ENCODE peak calls at places on chromosomes 16 and 17, in eight cellular contexts. B is right cardiac atrium; D is heart left ventricle; Z is CD4-positive, alpha-beta memory T cell; J is CD8-positive, alpha-beta T cell; E is cardiac muscle cell; N is CD8-positive, alpha-beta memory T cell; W is Panc1. U is an unnamed sample. For H3K9me3, the result is how much of the 10 kb centered on the place peaks cover.

GRCh38 chr17:32943647-32944191 is 15.8 kb downstream of the TMEM98 start:
- DNase-seq in Z (no peak), B (peak), E (peak), N (no peak), D (no peak), J (no peak), W (no peak), U (peak)

GRCh38 chr16:75099738-75100615 is 16.6 kb downstream of the LDHD start:
- DNase-seq in B (no peak), D (peak), E (no peak), Z (peak), N (no peak), W (no peak), J (no peak), U (no peak)

GRCh38 chr16:5216681-5217080 is 119.1 kb upstream of the EEF2KMT start:
- DNase-seq in E (no peak), Z (no peak), D (no peak), J (no peak), W (no peak), N (no peak), B (no peak), U (no peak)

GRCh38 chr16:14369734-14370598 is 260.1 kb downstream of the PARN start:
- DNase-seq in D (no peak), B (peak), J (no peak), N (no peak), W (no peak), Z (no peak), E (no peak), U (no peak)

GRCh38 chr17:37182786-37183185 is 193.0 kb upstream of the C17orf78 start:
- DNase-seq in N (no peak), E (no peak), W (no peak), Z (no peak), B (no peak), J (no peak), D (no peak), U (no peak)

GRCh38 chr16:52756812-52757517 is 210.0 kb upstream of the TOX3 start:
- DNase-seq in Z (no peak), W (no peak), E (no peak), D (no peak), B (no peak), J (no peak), N (no peak), U (no peak)

GRCh38 chr17:6509295-6509771 is 47.0 kb downstream of the PITPNM3 start:
- DNase-seq in E (no peak), Z (no peak), J (no peak), B (no peak), D (no peak), N (no peak), W (no peak), U (no peak)

GRCh38 chr17:7838291-7839075 is 4.5 kb downstream of the KDM6B start:
- DNase-seq in J (no peak), B (peak), N (no peak), Z (no peak), E (peak), W (no peak), D (no peak), U (peak)

GRCh38 chr16:6964679-6965078 is 368.0 kb upstream of the RBFOX1 start:
- DNase-seq in N (no peak), J (no peak), W (no peak), E (no peak), B (no peak), Z (no peak), D (no peak), U (no peak)

GRCh38 chr17:17114592-17115225 is 72.5 kb downstream of the MPRIP start:
- DNase-seq in E (no peak), B (peak), Z (no peak), D (peak), W (no peak), J (no peak), N (peak), U (no peak)

GRCh38 chr16:66258916-66259845 is 107.3 kb upstream of the CDH5 start:
- DNase-seq in E (no peak), N (no peak), W (no peak), D (no peak), B (no peak), J (no peak), Z (no peak), U (no peak)

GRCh38 chr17:14197582-14197981 is 39.1 kb downstream of the CDRT15 start:
- DNase-seq in N (peak), B (peak), D (no peak), J (peak), W (no peak), E (no peak), Z (no peak), U (no peak)

GRCh38 chr17:58189436-58190146 is 2.9 kb upstream of the EPX start:
- DNase-seq in W (no peak), Z (no peak), N (no peak), B (peak), E (no peak), D (no peak), J (no peak), U (peak)

GRCh38 chr17:78882546-78883089 is 20.4 kb downstream of the CEP295NL start:
- DNase-seq in B (no peak), W (no peak), N (no peak), E (no peak), Z (no peak), D (no peak), J (no peak), U (peak)

GRCh38 chr17:65558683-65559311 is 2.7 kb downstream of the AXIN2 start:
- DNase-seq in Z (peak), N (no peak), W (no peak), B (peak), J (no peak), E (peak), D (no peak), U (no peak)

GRCh38 chr17:3639981-3640596 is 3.5 kb downstream of the CTNS start:
- DNase-seq in D (peak), B (no peak), N (no peak), J (no peak), Z (no peak), W (no peak), E (peak), U (no peak)

GRCh38 chr17:74282587-74283370 is 8.7 kb downstream of the DNAI2 start:
- DNase-seq in W (no peak), D (no peak), B (peak), J (no peak), N (peak), Z (peak), E (no peak), U (no peak)

GRCh38 chr17:37826497-37827115 is 81.7 kb upstream of the HNF1B start:
- DNase-seq in D (no peak), W (no peak), J (no peak), B (peak), Z (no peak), E (no peak), N (no peak), U (no peak)

GRCh38 chr17:43812396-43813265 is 20.3 kb downstream of the MPP3 start:
- DNase-seq in B (no peak), J (no peak), D (no peak), Z (no peak), N (no peak), W (no peak), E (no peak), U (no peak)

GRCh38 chr16:22369221-22369811 is 5.1 kb downstream of the CDR2 start:
- DNase-seq in E (no peak), Z (peak), W (peak), J (no peak), B (no peak), N (no peak), D (no peak), U (no peak)

GRCh38 chr17:13503526-13503925 is 98.2 kb downstream of the HS3ST3A1 start:
- DNase-seq in B (no peak), W (no peak), E (no peak), D (no peak), Z (no peak), N (no peak), J (no peak), U (no peak)

GRCh38 chr17:62600805-62601204 is 26.7 kb upstream of the MRC2 start:
- DNase-seq in W (no peak), E (no peak), J (no peak), Z (no peak), D (no peak), B (no peak), N (no peak), U (no peak)

GRCh38 chr17:78716814-78717393 is 65.2 kb downstream of the CYTH1 start:
- DNase-seq in J (no peak), N (no peak), W (no peak), D (peak), Z (no peak), E (no peak), B (peak), U (peak)

GRCh38 chr17:42598905-42599304 is 10.3 kb downstream of the RETREG3 start:
- DNase-seq in D (no peak), N (no peak), J (no peak), W (no peak), Z (no peak), B (no peak), E (no peak), U (no peak)

GRCh38 chr16:66539628-66540469 is 10.1 kb downstream of the TK2 start:
- DNase-seq in B (no peak), D (no peak), N (no peak), E (no peak), J (no peak), Z (no peak), W (no peak), U (no peak)

GRCh38 chr17:6546069-6546718 is 10.2 kb downstream of the PITPNM3 start:
- DNase-seq in J (no peak), N (no peak), W (no peak), D (no peak), B (no peak), Z (no peak), E (no peak), U (no peak)

GRCh38 chr16:20910781-20911321 is 10.3 kb downstream of the LYRM1 start:
- DNase-seq in E (no peak), W (no peak), J (no peak), D (no peak), Z (no peak), N (no peak), B (no peak), U (no peak)

GRCh38 chr16:88334517-88335149 is 48.1 kb upstream of the ZNF469 start:
- DNase-seq in N (no peak), D (peak), Z (no peak), B (peak), E (no peak), J (no peak), W (no peak), U (no peak)

GRCh38 chr17:77167472-77168306 is 26.9 kb downstream of the SEC14L1 start:
- DNase-seq in Z (no peak), D (no peak), N (no peak), J (no peak), E (no peak), B (no peak), W (no peak), U (no peak)

GRCh38 chr16:12340151-12340733 is 363.7 kb downstream of the SNX29 start:
- DNase-seq in E (peak), J (no peak), N (no peak), B (no peak), Z (no peak), D (no peak), W (no peak), U (peak)

GRCh38 chr17:4004517-4005295 is 40.5 kb upstream of the ATP2A3 start:
- DNase-seq in N (peak), D (peak), W (no peak), B (peak), E (peak), J (peak), Z (peak), U (peak)

GRCh38 chr17:13209091-13209490 is 191.3 kb upstream of the ELAC2 start:
- DNase-seq in W (no peak), Z (no peak), B (no peak), D (no peak), E (no peak), J (no peak), N (no peak), U (no peak)

GRCh38 chr17:39615434-39615833 is 7.7 kb upstream of the NEUROD2 start:
- DNase-seq in B (no peak), E (no peak), Z (no peak), D (no peak), W (no peak), N (no peak), J (no peak), U (no peak)

GRCh38 chr16:86836503-86837125 is 258.3 kb downstream of the FOXL1 start:
- DNase-seq in B (peak), D (no peak), W (no peak), J (no peak), Z (no peak), E (no peak), N (no peak), U (no peak)

GRCh38 chr17:83041305-83041704 is 38.1 kb upstream of the METRNL start:
- DNase-seq in J (no peak), D (no peak), E (no peak), Z (no peak), N (no peak), B (no peak), W (no peak), U (no peak)
- H3K9me3 ChIP-seq in J (under half), D (under half), E (under half), Z (under half), N (under half), B (under half), W (under half), U (under half)

GRCh38 chr17:29640413-29640812 is 17.7 kb upstream of the CORO6 start:
- DNase-seq in Z (no peak), W (no peak), N (no peak), E (no peak), J (no peak), B (no peak), D (no peak), U (no peak)
- H3K4me3 ChIP-seq in Z (no peak), W (no peak), N (no peak), E (no peak), J (no peak), B (no peak), D (no peak), U (no peak)

GRCh38 chr16:35746963-35747657 is 2287.7 kb downstream of the TP53TG3F start:
- DNase-seq in E (no peak), J (no peak), B (no peak), Z (no peak), N (no peak), W (no peak), D (no peak), U (no peak)

GRCh38 chr16:35745191-35745590 is 2285.8 kb downstream of the TP53TG3F start:
- DNase-seq in E (no peak), J (no peak), D (no peak), W (no peak), N (no peak), Z (no peak), B (no peak), U (no peak)

GRCh38 chr16:35746281-35746962 is 2287.0 kb downstream of the TP53TG3F start:
- DNase-seq in W (no peak), B (no peak), D (no peak), E (no peak), J (no peak), Z (no peak), N (no peak), U (peak)

GRCh38 chr16:35744716-35745115 is 2285.3 kb downstream of the TP53TG3F start:
- DNase-seq in D (no peak), W (no peak), B (no peak), J (no peak), E (no peak), Z (no peak), N (no peak), U (no peak)

GRCh38 chr16:35745821-35746248 is 2286.4 kb downstream of the TP53TG3F start:
- DNase-seq in N (no peak), B (no peak), Z (no peak), W (no peak), E (no peak), J (no peak), D (no peak), U (no peak)
- H3K9me3 ChIP-seq in N (under half), B (under half), Z (under half), W (under half), E (under half), J (under half), D (under half), U (under half)

GRCh38 chr17:1626333-1626732 is 2.3 kb downstream of the SLC43A2 start:
- DNase-seq in B (no peak), J (no peak), E (no peak), W (no peak), D (no peak), N (no peak), Z (no peak), U (no peak)
- H3K4me3 ChIP-seq in B (no peak), J (no peak), E (no peak), W (no peak), D (no peak), N (no peak), Z (no peak), U (no peak)

GRCh38 chr17:72365857-72366415 is 245.1 kb downstream of the SOX9 start:
- DNase-seq in J (no peak), E (no peak), D (no peak), B (no peak), Z (no peak), W (no peak), N (no peak), U (no peak)
- H3K9me3 ChIP-seq in J (under half), E (under half), D (under half), B (under half), Z (under half), W (under half), N (under half), U (under half)

DNA sequence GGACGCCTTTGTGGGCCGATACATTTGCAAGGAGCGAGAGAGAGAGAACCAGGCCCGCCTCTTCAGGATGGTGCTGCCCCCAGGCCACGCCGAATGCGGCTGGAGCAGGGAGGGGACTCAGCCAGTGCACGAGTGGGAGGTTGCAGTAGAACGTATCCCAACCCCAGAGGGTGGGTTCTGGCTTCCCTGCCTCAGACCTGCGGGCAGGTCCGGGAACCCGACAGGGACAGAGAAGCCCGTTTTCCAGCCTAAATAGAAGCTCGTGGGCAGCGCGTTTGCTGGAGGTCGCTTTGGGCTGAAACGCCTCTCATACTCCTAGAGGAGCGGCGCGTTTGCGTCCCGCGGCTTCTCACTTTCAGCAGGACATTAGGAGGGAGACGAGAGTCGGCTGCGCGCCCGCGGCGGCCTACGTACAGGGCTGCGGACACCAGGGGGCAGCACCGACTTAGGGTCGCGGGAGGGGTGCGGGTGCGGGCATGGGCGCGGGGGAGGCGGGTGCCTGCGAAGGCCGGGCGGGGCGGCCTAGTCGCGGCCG is 11.0 kb downstream of the TBX2 start:
- DNase-seq in B (peak), J (peak), Z (peak), D (peak), W (no peak), E (peak), N (peak), U (peak)
- H3K4me3 ChIP-seq in B (peak), J (peak), Z (peak), D (peak), W (no peak), E (peak), N (peak), U (no peak)

DNA sequence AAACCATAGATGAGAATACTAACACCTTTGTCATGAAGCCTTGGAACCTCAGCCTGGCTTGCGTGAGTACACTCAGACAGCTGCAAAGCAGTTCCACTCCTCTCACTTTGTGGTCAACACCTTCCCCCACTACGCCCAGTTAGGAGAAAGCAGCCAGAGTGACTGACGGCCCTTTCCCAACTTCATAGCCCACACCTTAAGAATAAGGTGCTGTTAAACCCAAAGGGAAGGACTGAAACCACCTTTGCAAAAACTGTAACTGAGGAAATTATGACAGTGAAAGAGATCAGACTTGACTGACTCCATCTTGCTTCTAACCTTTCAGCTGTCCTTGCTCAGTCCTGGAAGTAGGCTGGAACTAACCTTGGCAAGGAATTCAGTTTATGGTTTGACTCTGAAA is 13.7 kb downstream of the N4BP1 start:
- DNase-seq in N (peak), W (no peak), B (no peak), J (peak), D (no peak), Z (no peak), E (no peak), U (no peak)
- H3K9me3 ChIP-seq in N (under half), W (under half), B (under half), J (under half), D (under half), Z (under half), E (under half), U (under half)

DNA sequence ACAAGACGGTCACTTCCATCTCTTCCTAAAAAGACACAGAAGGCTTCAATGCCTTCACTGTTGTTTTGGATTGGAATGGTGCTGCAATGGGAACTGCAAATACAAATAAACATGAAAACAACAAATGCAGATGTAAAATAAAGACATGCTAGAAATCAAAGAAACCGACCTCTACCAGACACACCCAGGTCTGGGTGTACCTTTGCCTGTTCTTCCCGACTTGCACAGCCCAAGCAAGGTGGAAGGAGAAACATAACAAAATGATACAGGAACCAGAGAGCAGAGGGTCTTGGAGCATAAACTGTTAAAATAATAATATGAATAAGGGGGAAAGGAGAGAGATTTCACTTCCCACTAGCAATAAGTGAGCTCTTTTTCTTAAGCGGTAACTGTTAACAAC is 17.3 kb downstream of the RFFL start:
- DNase-seq in Z (no peak), B (no peak), E (no peak), N (no peak), J (no peak), W (no peak), D (no peak), U (no peak)
- H3K4me3 ChIP-seq in Z (peak), B (no peak), E (no peak), N (peak), J (peak), W (no peak), D (no peak), U (no peak)

DNA sequence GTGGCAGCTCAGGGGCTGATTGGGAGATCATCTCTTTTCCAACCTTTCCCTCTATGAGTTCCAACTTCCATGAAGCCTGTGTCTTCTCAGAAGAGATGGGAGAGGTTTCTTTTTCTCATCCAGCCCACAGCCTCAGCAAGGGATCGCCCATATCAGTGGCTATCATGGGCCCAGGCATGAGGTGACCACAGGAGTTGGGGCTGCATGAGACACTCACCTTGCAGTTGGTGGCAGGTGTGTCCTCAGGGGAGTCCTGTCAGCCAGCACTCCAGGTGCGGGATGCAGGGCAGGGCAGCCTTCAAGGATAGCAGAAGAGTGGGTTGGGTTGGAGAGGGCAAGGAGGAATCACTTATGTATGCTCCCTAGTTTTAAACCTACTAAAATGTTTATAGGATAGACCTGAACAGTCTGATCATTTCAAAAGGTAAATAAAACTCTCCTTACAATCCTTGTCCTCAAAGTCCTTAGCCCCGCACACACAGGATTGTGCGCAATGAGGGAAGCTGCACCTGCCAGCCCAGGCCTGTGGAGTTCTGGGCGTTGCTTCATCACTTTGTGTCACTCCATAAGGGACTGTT is 811.1 kb downstream of the KCNJ18 start:
- DNase-seq in N (no peak), B (no peak), D (no peak), W (no peak), E (no peak), J (no peak), Z (no peak), U (no peak)
- H3K9me3 ChIP-seq in N (under half), B (under half), D (under half), W (under half), E (under half), J (under half), Z (under half), U (under half)

U was measured in lung.